ENCODE peak calls at places on chromosomes 16 and 17, in four cellular contexts. One of them, this sample, is unnamed.

GRCh38 chr16:70687671-70688265 is 1.9 kb upstream of the MTSS2 start:
- DNase-seq in activated CD4-positive, alpha-beta T cell treated with anti-CD3 and anti-CD28 coated beads, Interleukin-2, amount 50 U/mL, for 48 hours: no peak
- DNase-seq in NCI-H1092 treated with DMSO at 0.1 percent for 48 hours: no peak
- DNase-seq in fibroblast of pulmonary artery: no peak
- DNase-seq in this sample: no peak

GRCh38 chr16:88297178-88297720 is 85.5 kb upstream of the ZNF469 start:
- DNase-seq in activated CD4-positive, alpha-beta T cell treated with anti-CD3 and anti-CD28 coated beads, Interleukin-2, amount 50 U/mL, for 48 hours: no peak
- DNase-seq in NCI-H1092 treated with DMSO at 0.1 percent for 48 hours: no peak
- DNase-seq in fibroblast of pulmonary artery: no peak
- DNase-seq in this sample: no peak

GRCh38 chr17:6286239-6286638 is 148.7 kb downstream of the AIPL1 start:
- DNase-seq in activated CD4-positive, alpha-beta T cell treated with anti-CD3 and anti-CD28 coated beads, Interleukin-2, amount 50 U/mL, for 48 hours: peak; percentile 3
- DNase-seq in NCI-H1092 treated with DMSO at 0.1 percent for 48 hours: no peak
- DNase-seq in fibroblast of pulmonary artery: no peak
- DNase-seq in this sample: no peak

GRCh38 chr16:30472328-30472942 is at the start of gene ITGAL:
- DNase-seq in activated CD4-positive, alpha-beta T cell treated with anti-CD3 and anti-CD28 coated beads, Interleukin-2, amount 50 U/mL, for 48 hours: peak; percentile 87
- DNase-seq in NCI-H1092 treated with DMSO at 0.1 percent for 48 hours: no peak
- DNase-seq in fibroblast of pulmonary artery: no peak
- DNase-seq in this sample: peak; percentile 58

GRCh38 chr17:892958-893357 is 86.6 kb downstream of the NXN start:
- DNase-seq in activated CD4-positive, alpha-beta T cell treated with anti-CD3 and anti-CD28 coated beads, Interleukin-2, amount 50 U/mL, for 48 hours: no peak
- DNase-seq in NCI-H1092 treated with DMSO at 0.1 percent for 48 hours: no peak
- DNase-seq in fibroblast of pulmonary artery: no peak
- DNase-seq in this sample: no peak

GRCh38 chr16:86529160-86529559 is 18.8 kb downstream of the FOXF1 start:
- DNase-seq in activated CD4-positive, alpha-beta T cell treated with anti-CD3 and anti-CD28 coated beads, Interleukin-2, amount 50 U/mL, for 48 hours: no peak
- DNase-seq in NCI-H1092 treated with DMSO at 0.1 percent for 48 hours: no peak
- DNase-seq in fibroblast of pulmonary artery: no peak
- DNase-seq in this sample: no peak

GRCh38 chr16:11671676-11672075 is 3.4 kb downstream of the SNN start:
- DNase-seq in activated CD4-positive, alpha-beta T cell treated with anti-CD3 and anti-CD28 coated beads, Interleukin-2, amount 50 U/mL, for 48 hours: no peak
- DNase-seq in NCI-H1092 treated with DMSO at 0.1 percent for 48 hours: no peak
- DNase-seq in fibroblast of pulmonary artery: no peak
- DNase-seq in this sample: no peak

GRCh38 chr16:49931931-49932330 is 76.0 kb upstream of the ZNF423 start:
- DNase-seq in activated CD4-positive, alpha-beta T cell treated with anti-CD3 and anti-CD28 coated beads, Interleukin-2, amount 50 U/mL, for 48 hours: no peak
- DNase-seq in NCI-H1092 treated with DMSO at 0.1 percent for 48 hours: no peak
- DNase-seq in fibroblast of pulmonary artery: no peak
- DNase-seq in this sample: no peak

GRCh38 chr17:57604771-57605733 is 140.0 kb downstream of the CCDC182 start:
- DNase-seq in activated CD4-positive, alpha-beta T cell treated with anti-CD3 and anti-CD28 coated beads, Interleukin-2, amount 50 U/mL, for 48 hours: peak; percentile 47
- DNase-seq in NCI-H1092 treated with DMSO at 0.1 percent for 48 hours: peak; percentile 93
- DNase-seq in fibroblast of pulmonary artery: peak; percentile 63
- DNase-seq in this sample: peak; percentile 65

GRCh38 chr17:35076874-35077273 is 13.4 kb upstream of the RFFL start:
- DNase-seq in activated CD4-positive, alpha-beta T cell treated with anti-CD3 and anti-CD28 coated beads, Interleukin-2, amount 50 U/mL, for 48 hours: no peak
- DNase-seq in NCI-H1092 treated with DMSO at 0.1 percent for 48 hours: no peak
- DNase-seq in fibroblast of pulmonary artery: no peak
- DNase-seq in this sample: no peak

GRCh38 chr16:25798065-25798464 is 106.3 kb downstream of the HS3ST4 start:
- DNase-seq in activated CD4-positive, alpha-beta T cell treated with anti-CD3 and anti-CD28 coated beads, Interleukin-2, amount 50 U/mL, for 48 hours: no peak
- DNase-seq in NCI-H1092 treated with DMSO at 0.1 percent for 48 hours: no peak
- DNase-seq in fibroblast of pulmonary artery: no peak
- DNase-seq in this sample: no peak

GRCh38 chr17:28572294-28573099 is 1.2 kb upstream of the PIGS start:
- DNase-seq in activated CD4-positive, alpha-beta T cell treated with anti-CD3 and anti-CD28 coated beads, Interleukin-2, amount 50 U/mL, for 48 hours: no peak
- DNase-seq in NCI-H1092 treated with DMSO at 0.1 percent for 48 hours: no peak
- DNase-seq in fibroblast of pulmonary artery: no peak
- DNase-seq in this sample: no peak

GRCh38 chr16:70437017-70437581 is 1.8 kb downstream of the ST3GAL2 start:
- DNase-seq in activated CD4-positive, alpha-beta T cell treated with anti-CD3 and anti-CD28 coated beads, Interleukin-2, amount 50 U/mL, for 48 hours: no peak
- DNase-seq in NCI-H1092 treated with DMSO at 0.1 percent for 48 hours: no peak
- DNase-seq in fibroblast of pulmonary artery: peak; percentile 95
- DNase-seq in this sample: peak; percentile 80

GRCh38 chr17:36707904-36708303 is 106.5 kb downstream of the MRM1 start:
- DNase-seq in activated CD4-positive, alpha-beta T cell treated with anti-CD3 and anti-CD28 coated beads, Interleukin-2, amount 50 U/mL, for 48 hours: no peak
- DNase-seq in NCI-H1092 treated with DMSO at 0.1 percent for 48 hours: no peak
- DNase-seq in fibroblast of pulmonary artery: no peak
- DNase-seq in this sample: no peak

GRCh38 chr17:61250335-61250890 is 149.2 kb upstream of the TBX2 start:
- DNase-seq in activated CD4-positive, alpha-beta T cell treated with anti-CD3 and anti-CD28 coated beads, Interleukin-2, amount 50 U/mL, for 48 hours: no peak
- DNase-seq in NCI-H1092 treated with DMSO at 0.1 percent for 48 hours: no peak
- DNase-seq in fibroblast of pulmonary artery: peak; percentile 52
- DNase-seq in this sample: no peak

GRCh38 chr16:19559242-19559910 is 3.9 kb downstream of the VPS35L start:
- DNase-seq in activated CD4-positive, alpha-beta T cell treated with anti-CD3 and anti-CD28 coated beads, Interleukin-2, amount 50 U/mL, for 48 hours: no peak
- DNase-seq in NCI-H1092 treated with DMSO at 0.1 percent for 48 hours: peak; percentile 59
- DNase-seq in fibroblast of pulmonary artery: peak; percentile 85
- DNase-seq in this sample: peak; percentile 44

GRCh38 chr17:74432484-74433391 is 850 bp downstream of the GPRC5C start:
- DNase-seq in activated CD4-positive, alpha-beta T cell treated with anti-CD3 and anti-CD28 coated beads, Interleukin-2, amount 50 U/mL, for 48 hours: no peak
- DNase-seq in NCI-H1092 treated with DMSO at 0.1 percent for 48 hours: no peak
- DNase-seq in fibroblast of pulmonary artery: no peak
- DNase-seq in this sample: no peak